ENCODE peak calls at places on chromosome 16, in eight cellular contexts. I is NCI-H748 treated with DMSO at 0.1 percent for 48 hours; Q is effector memory CD4-positive, alpha-beta T cell; O is amygdala; M is amniotic stem cell; S is left colon; G is GM03348; Y is astrocyte of the cerebellum. Z is an unnamed sample.

GRCh38 chr16:19804538-19805323 is 79.9 kb downstream of the GPRC5B start:
- DNase-seq in I (peak), Q (no peak), O (peak), M (no peak), S (peak), G (no peak), Y (no peak), Z (no peak)

GRCh38 chr16:16120044-16120381 is 103.3 kb downstream of the ABCC6 start:
- DNase-seq in I (no peak), Q (no peak), O (no peak), M (no peak), S (peak), G (no peak), Y (no peak), Z (no peak)

GRCh38 chr16:57645691-57646387 is 17.4 kb downstream of the ADGRG1 start:
- DNase-seq in I (no peak), Q (no peak), O (no peak), M (no peak), S (no peak), G (peak), Y (no peak), Z (peak)

GRCh38 chr16:57427824-57428223 is 19.4 kb downstream of the CIAPIN1 start:
- DNase-seq in I (no peak), Q (no peak), O (no peak), M (no peak), S (no peak), G (no peak), Y (no peak), Z (no peak)

GRCh38 chr16:71943887-71944286 is 48.6 kb downstream of the IST1 start:
- DNase-seq in I (no peak), Q (no peak), O (no peak), M (no peak), S (no peak), G (no peak), Y (no peak), Z (no peak)

GRCh38 chr16:67384778-67385510 is 8.4 kb downstream of the TPPP3 start:
- DNase-seq in I (no peak), Q (no peak), O (no peak), M (no peak), S (no peak), G (no peak), Y (no peak), Z (peak)

GRCh38 chr16:19291459-19291858 is 5.9 kb downstream of the CLEC19A start:
- DNase-seq in I (no peak), Q (no peak), O (peak), M (no peak), S (no peak), G (no peak), Y (no peak), Z (no peak)

GRCh38 chr16:1174477-1175357 is 21.8 kb downstream of the CACNA1H start:
- DNase-seq in I (no peak), Q (no peak), O (no peak), M (no peak), S (no peak), G (peak), Y (no peak), Z (peak)

GRCh38 chr16:85385463-85386331 is 227.4 kb upstream of the GSE1 start:
- DNase-seq in I (no peak), Q (no peak), O (no peak), M (no peak), S (peak), G (no peak), Y (no peak), Z (no peak)

GRCh38 chr16:31267332-31268032 is 7.7 kb downstream of the ITGAM start:
- DNase-seq in I (no peak), Q (no peak), O (no peak), M (no peak), S (no peak), G (no peak), Y (no peak), Z (no peak)

GRCh38 chr16:70438325-70438982 is 446 bp downstream of the ST3GAL2 start:
- DNase-seq in I (no peak), Q (no peak), O (no peak), M (no peak), S (no peak), G (no peak), Y (no peak), Z (no peak)

GRCh38 chr16:51637744-51638100 is 486.7 kb upstream of the SALL1 start:
- DNase-seq in I (no peak), Q (no peak), O (no peak), M (no peak), S (no peak), G (no peak), Y (no peak), Z (no peak)

GRCh38 chr16:4677390-4677789 is 16.0 kb upstream of the NUDT16L1 start:
- DNase-seq in I (no peak), Q (no peak), O (peak), M (no peak), S (no peak), G (no peak), Y (no peak), Z (peak)

GRCh38 chr16:60181542-60181941 is 1447.4 kb upstream of the GOT2 start:
- DNase-seq in I (no peak), Q (no peak), O (no peak), M (no peak), S (no peak), G (no peak), Y (no peak), Z (no peak)

GRCh38 chr16:2799852-2800226 is 1.6 kb downstream of the PRSS41 start:
- DNase-seq in I (no peak), Q (no peak), O (no peak), M (no peak), S (peak), G (no peak), Y (no peak), Z (peak)

GRCh38 chr16:3716831-3717234 is 491 bp downstream of the TRAP1 start:
- DNase-seq in I (no peak), Q (no peak), O (no peak), M (no peak), S (peak), G (peak), Y (no peak), Z (peak)

GRCh38 chr16:56551796-56552738 is 12.8 kb upstream of the MT4 start:
- DNase-seq in I (no peak), Q (no peak), O (peak), M (no peak), S (peak), G (no peak), Y (no peak), Z (no peak)

Z was measured in osteoblast.